ENCODE peak calls at places on chromosome 14, in six cellular contexts. Z, L, U, I, B and O are unnamed samples.

GRCh38 chr14:106141242-106142220 is 615.1 kb downstream of the TMEM121 start:
- DNase-seq in U (no peak), L (no peak), B (no peak), Z (no peak), I (no peak), O (no peak)

GRCh38 chr14:73339206-73339605 is 101.9 kb downstream of the PAPLN start:
- DNase-seq in L (peak), I (no peak), U (no peak), B (no peak), Z (no peak), O (no peak)

GRCh38 chr14:38171197-38171596 is 36.5 kb upstream of the SSTR1 start:
- DNase-seq in L (no peak), U (peak), I (no peak), Z (no peak), B (no peak), O (no peak)

GRCh38 chr14:81565441-81566290 is 32.0 kb upstream of the SEL1L start:
- DNase-seq in L (peak), U (no peak), Z (no peak), B (no peak), I (peak), O (peak)

GRCh38 chr14:80316426-80316825 is 105.1 kb upstream of the DIO2 start:
- DNase-seq in Z (no peak), U (peak), B (no peak), I (no peak), L (no peak), O (no peak)

GRCh38 chr14:105883066-105884005 is 357.0 kb downstream of the TMEM121 start:
- DNase-seq in U (no peak), Z (no peak), L (no peak), B (no peak), I (no peak), O (no peak)

GRCh38 chr14:96660667-96661066 is 136.5 kb upstream of the VRK1 start:
- DNase-seq in B (no peak), Z (no peak), L (peak), I (no peak), U (no peak), O (no peak)

GRCh38 chr14:51369814-51370213 is 129.8 kb downstream of the TMX1 start:
- DNase-seq in Z (no peak), B (no peak), L (no peak), I (no peak), U (no peak), O (no peak)

GRCh38 chr14:20688167-20688839 is at the start of gene ANG:
- DNase-seq in L (no peak), B (no peak), I (no peak), U (no peak), Z (no peak), O (no peak)

GRCh38 chr14:105251920-105252319 is 3.6 kb downstream of the BTBD6 start:
- DNase-seq in Z (no peak), U (no peak), I (no peak), L (no peak), B (no peak), O (no peak)

GRCh38 chr14:96368534-96368933 is 5.2 kb downstream of the GSKIP start:
- DNase-seq in L (peak), I (no peak), B (no peak), U (no peak), Z (no peak), O (no peak)

GRCh38 chr14:99273025-99273723 is 1.2 kb upstream of the BCL11B start:
- DNase-seq in B (no peak), L (peak), Z (peak), I (no peak), U (no peak), O (no peak)

GRCh38 chr14:61438860-61439765 is 117.7 kb downstream of the PRKCH start:
- DNase-seq in L (peak), Z (peak), U (peak), B (no peak), I (peak), O (peak)

GRCh38 chr14:99009875-99010274 is 262.1 kb downstream of the BCL11B start:
- DNase-seq in L (no peak), U (no peak), B (no peak), I (no peak), Z (no peak), O (no peak)

GRCh38 chr14:51581017-51581881 is 70.5 kb upstream of the FRMD6 start:
- DNase-seq in U (peak), Z (no peak), B (no peak), L (no peak), I (peak), O (no peak)

GRCh38 chr14:52873694-52874093 is 77.2 kb downstream of the FERMT2 start:
- DNase-seq in B (no peak), I (peak), Z (no peak), L (no peak), U (peak), O (no peak)

GRCh38 chr14:52853522-52853854 is 62.1 kb upstream of the GNPNAT1 start:
- DNase-seq in U (no peak), I (no peak), L (no peak), Z (no peak), B (no peak), O (no peak)

GRCh38 chr14:34713681-34714319 is 593 bp downstream of the CFL2 start:
- DNase-seq in Z (no peak), B (no peak), L (peak), U (peak), I (peak), O (peak)

GRCh38 chr14:33686218-33686617 is 264.7 kb downstream of the EGLN3 start:
- DNase-seq in L (no peak), U (peak), I (peak), B (no peak), Z (no peak), O (no peak)

GRCh38 chr14:102182190-102182589 is 42.5 kb downstream of the WDR20 start:
- DNase-seq in B (no peak), I (peak), Z (no peak), L (no peak), U (peak), O (no peak)

GRCh38 chr14:75399819-75400678 is 27.8 kb upstream of the JDP2 start:
- DNase-seq in B (no peak), U (no peak), I (no peak), Z (no peak), L (peak), O (no peak)

GRCh38 chr14:72965249-72965648 is 39.0 kb downstream of the DCAF4 start:
- DNase-seq in Z (no peak), I (peak), U (peak), B (no peak), L (no peak), O (no peak)

GRCh38 chr14:74347096-74347794 is 1.0 kb upstream of the VRTN start:
- DNase-seq in U (no peak), L (peak), B (peak), I (no peak), Z (peak), O (no peak)

GRCh38 chr14:32980178-32980886 is 41.7 kb downstream of the NPAS3 start:
- DNase-seq in I (no peak), U (no peak), Z (no peak), L (no peak), B (no peak), O (no peak)

GRCh38 chr14:20657216-20658211 is 16.0 kb upstream of the OR6S1 start:
- DNase-seq in I (no peak), B (peak), Z (peak), U (peak), L (peak), O (no peak)

DNA sequence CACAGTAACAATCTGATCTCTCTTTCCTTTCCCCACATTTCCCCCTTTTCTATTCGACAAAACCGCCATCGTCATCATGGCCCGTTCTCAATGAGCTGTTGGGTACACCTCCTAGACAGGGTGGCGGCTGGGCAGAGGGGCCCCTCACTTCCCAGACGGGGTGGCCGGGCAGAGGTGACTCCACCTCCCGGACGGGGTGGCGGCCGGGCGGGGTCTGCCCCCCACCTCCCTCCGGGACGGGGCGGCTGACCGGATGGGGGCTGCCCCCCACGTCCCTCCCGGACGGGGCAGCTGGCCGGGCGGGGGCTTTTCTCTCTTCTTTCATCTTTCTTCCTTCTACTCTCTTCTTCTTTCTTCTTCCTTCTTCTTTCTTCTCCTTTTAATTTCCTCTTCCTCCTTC is 1.3 kb upstream of the NUBPL start:
- DNase-seq in Z (no peak), I (no peak), B (no peak), U (no peak), L (no peak), O (no peak)
- H4K8ac ChIP-seq in Z (no peak), I (no peak), B (no peak), U (no peak), L (no peak), O (no peak)

GRCh38 chr14:58631720-58632119 is 6.0 kb upstream of the DACT1 start:
- DNase-seq in L (peak), I (no peak), U (no peak), Z (peak), B (no peak), O (no peak)
- H4K8ac ChIP-seq in L (no peak), I (peak), U (no peak), Z (no peak), B (no peak), O (no peak)

GRCh38 chr14:104248203-104249055 is 110.0 kb downstream of the KIF26A start:
- DNase-seq in I (no peak), Z (peak), U (no peak), L (no peak), B (no peak), O (no peak)

GRCh38 chr14:104247336-104248202 is 109.2 kb downstream of the KIF26A start:
- DNase-seq in U (no peak), L (no peak), B (no peak), I (no peak), Z (peak), O (no peak)

GRCh38 chr14:104249706-104250105 is 111.3 kb downstream of the KIF26A start:
- DNase-seq in U (no peak), B (no peak), L (no peak), I (no peak), Z (peak), O (no peak)

GRCh38 chr14:104250175-104250574 is 111.8 kb downstream of the KIF26A start:
- DNase-seq in I (no peak), B (no peak), U (no peak), L (no peak), Z (peak), O (no peak)

GRCh38 chr14:104249092-104249491 is 110.7 kb downstream of the KIF26A start:
- DNase-seq in B (no peak), L (no peak), U (no peak), Z (peak), I (no peak), O (no peak)
- H4K8ac ChIP-seq in B (no peak), L (no peak), U (no peak), Z (no peak), I (no peak), O (no peak)

GRCh38 chr14:65329911-65330310 is 82.6 kb upstream of the FUT8 start:
- DNase-seq in Z (no peak), B (no peak), I (no peak), L (no peak), U (no peak), O (no peak)
- H4K8ac ChIP-seq in Z (no peak), B (no peak), I (peak), L (no peak), U (no peak), O (no peak)

GRCh38 chr14:90815567-90815816 is 738 bp downstream of the TTC7B start:
- DNase-seq in L (no peak), U (no peak), I (no peak), Z (no peak), B (no peak), O (no peak)

GRCh38 chr14:90815817-90816662 is at the start of gene TTC7B:
- DNase-seq in U (peak), Z (peak), I (peak), L (peak), B (no peak), O (peak)

GRCh38 chr14:90814806-90815566 is 1.2 kb downstream of the TTC7B start:
- DNase-seq in I (no peak), Z (no peak), U (no peak), L (no peak), B (no peak), O (no peak)

GRCh38 chr14:90818715-90819114 is 2.5 kb upstream of the TTC7B start:
- DNase-seq in U (no peak), I (no peak), Z (no peak), L (no peak), B (no peak), O (no peak)

DNA sequence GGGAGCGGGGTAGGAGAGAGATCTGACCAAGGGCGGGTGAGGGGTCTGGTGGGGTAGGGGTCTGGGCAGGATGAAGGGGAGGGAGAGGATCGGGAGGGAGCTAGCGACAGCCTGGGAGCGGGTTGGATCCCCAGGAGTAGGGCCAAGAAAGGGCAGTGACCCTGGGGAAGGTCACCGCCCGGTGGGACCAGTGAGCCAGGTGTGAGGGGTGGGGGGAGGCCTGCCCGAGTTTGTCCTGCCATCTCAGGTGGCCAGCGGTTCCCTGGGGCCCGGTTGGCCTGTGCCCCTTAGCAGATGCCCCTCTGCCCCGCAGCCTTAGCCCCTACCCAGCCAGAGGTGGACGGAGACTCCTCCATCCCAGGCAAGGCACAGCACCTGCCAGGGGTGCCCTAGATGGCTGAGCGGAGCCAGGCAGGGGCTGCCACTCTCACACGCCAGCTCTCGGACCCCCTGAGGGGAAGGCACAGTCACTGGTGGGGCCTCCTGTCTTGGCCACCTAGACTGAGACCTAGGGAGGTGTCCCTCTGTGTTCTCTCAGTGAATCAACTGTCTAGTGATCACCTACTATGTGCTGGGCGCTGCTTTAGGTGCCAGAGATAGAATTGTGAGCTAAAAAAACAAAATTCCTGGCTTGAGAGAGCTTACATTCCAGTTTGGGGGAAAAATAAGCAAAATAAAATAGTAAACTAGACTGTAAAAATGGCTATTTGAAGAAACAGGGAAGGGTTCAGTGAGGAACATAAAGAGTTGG is 631 bp upstream of the TTC7B start:
- DNase-seq in L (no peak), Z (no peak), B (no peak), U (no peak), I (no peak), O (no peak)
- H4K8ac ChIP-seq in L (no peak), Z (no peak), B (peak), U (no peak), I (peak), O (peak)

DNA sequence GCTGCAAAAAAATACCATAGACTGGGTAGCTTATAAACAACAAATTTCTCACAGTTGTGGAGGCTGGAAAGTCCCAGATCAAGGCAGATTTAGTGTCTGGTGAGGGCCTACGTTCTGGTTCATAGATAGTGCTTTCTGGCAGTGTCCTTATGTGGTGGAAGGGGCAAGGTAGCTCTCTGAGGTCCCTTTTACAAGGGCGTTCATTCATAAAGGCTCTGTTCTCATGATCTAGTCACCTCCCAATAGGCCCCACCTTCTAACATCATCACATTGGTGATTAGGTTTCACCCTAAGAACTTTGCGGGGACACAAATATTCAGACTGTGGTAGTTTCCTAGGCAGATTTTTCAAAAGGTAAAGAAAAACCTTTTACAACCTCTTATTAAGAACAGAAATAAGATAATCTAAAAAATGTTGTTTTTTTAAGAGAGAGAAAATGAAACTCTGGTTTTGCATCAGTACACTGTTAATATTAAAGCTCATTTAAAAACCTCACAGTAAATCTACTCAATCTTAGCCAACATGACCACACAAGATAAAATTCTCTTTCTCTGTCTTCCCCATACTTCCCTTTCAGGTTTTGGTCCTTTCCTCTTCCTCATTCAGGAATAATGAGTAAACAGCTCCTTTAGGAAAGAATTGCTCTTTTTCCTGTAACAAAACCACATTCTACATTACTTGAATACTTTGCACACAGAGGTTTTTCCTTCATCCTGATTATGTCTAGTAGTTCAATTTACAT is 117.5 kb downstream of the UNC79 start:
- DNase-seq in B (no peak), U (no peak), Z (no peak), L (no peak), I (no peak), O (no peak)
- H4K8ac ChIP-seq in B (no peak), U (no peak), Z (no peak), L (no peak), I (no peak), O (no peak)

GRCh38 chr14:77026930-77027537 is 1.5 kb downstream of the IRF2BPL start:
- DNase-seq in L (peak), U (peak), I (peak), Z (no peak), B (no peak), O (peak)
- H4K8ac ChIP-seq in L (no peak), U (peak), I (peak), Z (no peak), B (peak), O (no peak)

GRCh38 chr14:24241829-24242443 is 487 bp downstream of the TINF2 start:
- DNase-seq in L (peak), Z (peak), I (peak), B (peak), U (peak), O (no peak)
- H4K8ac ChIP-seq in L (no peak), Z (no peak), I (peak), B (peak), U (peak), O (no peak)